ENCODE peak calls at places on chromosomes 16 and 17, in eight cellular contexts. U is Calu3; E is upper lobe of right lung; Q is uterus; N is fibroblast of the aortic adventitia; B is heart right ventricle; V is CD8-positive, alpha-beta T cell; I is A549. K is an unnamed sample.

GRCh38 chr16:919658-920631 is 50.8 kb downstream of the LMF1 start:
- DNase-seq in B (peak), Q (no peak), N (peak), I (no peak), U (no peak), V (no peak), E (no peak), K (peak)

GRCh38 chr16:84886536-84887090 is 66.8 kb downstream of the CRISPLD2 start:
- DNase-seq in V (no peak), E (no peak), N (no peak), I (no peak), U (no peak), Q (no peak), B (no peak), K (no peak)

GRCh38 chr17:65550075-65550635 is 11.3 kb downstream of the AXIN2 start:
- DNase-seq in B (no peak), E (no peak), I (no peak), Q (no peak), V (no peak), N (no peak), U (no peak), K (no peak)

GRCh38 chr16:60271382-60272180 is 1537.5 kb upstream of the GOT2 start:
- DNase-seq in V (no peak), E (no peak), Q (no peak), I (no peak), U (no peak), B (no peak), N (no peak), K (no peak)

GRCh38 chr17:68613739-68614298 is 12.7 kb upstream of the FAM20A start:
- DNase-seq in B (no peak), Q (peak), U (peak), E (no peak), N (peak), V (no peak), I (peak), K (peak)

GRCh38 chr17:4261452-4261851 is 2.3 kb downstream of the ANKFY1 start:
- DNase-seq in I (no peak), Q (no peak), U (no peak), V (no peak), N (no peak), B (no peak), E (no peak), K (no peak)

GRCh38 chr16:6018848-6019489 is 921.4 kb upstream of the EEF2KMT start:
- DNase-seq in U (no peak), I (no peak), Q (no peak), B (no peak), N (no peak), E (no peak), V (no peak), K (no peak)

GRCh38 chr17:16989953-16990860 is 18.3 kb upstream of the TNFRSF13B start:
- DNase-seq in U (no peak), Q (no peak), I (no peak), E (no peak), B (no peak), V (no peak), N (peak), K (peak)

GRCh38 chr17:20073056-20073979 is 64.2 kb downstream of the SPECC1 start:
- DNase-seq in N (peak), I (no peak), E (no peak), U (no peak), Q (peak), V (peak), B (peak), K (peak)

GRCh38 chr17:37813753-37814152 is 68.9 kb upstream of the HNF1B start:
- DNase-seq in E (no peak), I (peak), V (no peak), B (no peak), Q (no peak), U (no peak), N (peak), K (peak)

GRCh38 chr16:89722392-89723278 is 1.3 kb downstream of the ZNF276 start:
- DNase-seq in U (peak), B (peak), N (peak), E (peak), I (peak), V (peak), Q (peak), K (peak)

GRCh38 chr16:57866529-57866918 is 64.2 kb upstream of the KIFC3 start:
- DNase-seq in Q (no peak), U (no peak), V (no peak), N (no peak), B (no peak), E (no peak), I (no peak), K (no peak)

GRCh38 chr17:63171428-63172205 is 205.6 kb downstream of the TANC2 start:
- DNase-seq in E (no peak), Q (no peak), V (no peak), U (no peak), B (no peak), N (peak), I (no peak), K (peak)

GRCh38 chr16:81514041-81514559 is 69.5 kb downstream of the CMIP start:
- DNase-seq in V (no peak), N (no peak), I (no peak), Q (no peak), E (no peak), B (no peak), U (no peak), K (no peak)

GRCh38 chr17:21098934-21099687 is 27.7 kb upstream of the DHRS7B start:
- DNase-seq in I (peak), V (peak), B (peak), U (peak), E (peak), Q (peak), N (peak), K (peak)

GRCh38 chr16:67841816-67842508 is at the start of gene THAP11:
- DNase-seq in V (peak), E (peak), U (peak), Q (peak), I (peak), N (peak), B (peak), K (peak)

GRCh38 chr16:6193718-6194117 is 1096.1 kb upstream of the EEF2KMT start:
- DNase-seq in U (no peak), Q (no peak), B (no peak), N (no peak), I (no peak), V (no peak), E (no peak), K (peak)

GRCh38 chr16:87464691-87465300 is 28.0 kb downstream of the ZCCHC14 start:
- DNase-seq in N (peak), I (no peak), Q (peak), V (no peak), B (peak), U (peak), E (peak), K (peak)

GRCh38 chr17:35242805-35243458 is at the start of gene SLFN5:
- DNase-seq in V (peak), N (peak), B (peak), Q (peak), U (peak), E (peak), I (peak), K (peak)

GRCh38 chr16:29857133-29857760 is 5.8 kb downstream of the CDIPT start:
- DNase-seq in N (peak), I (no peak), U (no peak), V (no peak), E (no peak), Q (no peak), B (no peak), K (peak)

GRCh38 chr16:47995354-47995753 is 160.4 kb downstream of the ABCC12 start:
- DNase-seq in I (no peak), V (no peak), U (no peak), N (no peak), E (no peak), Q (no peak), B (no peak), K (no peak)
- TF ChIP-seq CTCF in I (no peak), V (no peak), U (no peak), N (no peak), E (no peak), Q (no peak), B (no peak), K (peak)

GRCh38 chr17:81090361-81091133 is 55.6 kb downstream of the BAIAP2 start:
- DNase-seq in I (peak), N (peak), Q (no peak), V (no peak), E (peak), U (no peak), B (peak), K (peak)
- TF ChIP-seq CTCF in I (no peak), N (no peak), Q (no peak), V (no peak), E (no peak), U (no peak), B (no peak), K (no peak)

DNA sequence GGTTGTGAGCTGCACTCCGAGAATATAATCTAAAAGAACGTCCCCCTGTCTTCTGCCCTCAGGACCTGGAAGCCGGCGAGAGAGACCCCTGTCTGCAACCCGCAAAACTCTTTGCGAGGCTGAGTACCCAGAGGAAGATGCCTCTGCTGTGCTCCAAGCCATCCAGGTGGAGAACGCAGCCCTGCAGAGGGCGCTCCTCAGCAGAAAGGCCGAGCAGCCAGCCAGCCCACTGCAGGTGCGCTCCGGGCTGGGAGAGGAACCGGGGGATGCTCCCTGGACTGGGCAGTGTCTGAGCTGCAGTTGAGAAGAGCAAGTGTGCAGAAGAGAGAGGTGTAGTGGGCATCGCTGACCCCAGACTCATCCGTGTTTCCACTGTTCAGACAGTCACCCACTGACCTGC is 148.3 kb downstream of the KATNIP start:
- DNase-seq in I (no peak), Q (no peak), E (peak), V (no peak), N (no peak), U (no peak), B (no peak), K (no peak)
- TF ChIP-seq CTCF in I (peak), Q (no peak), E (peak), V (no peak), N (peak), U (peak), B (no peak), K (peak)

DNA sequence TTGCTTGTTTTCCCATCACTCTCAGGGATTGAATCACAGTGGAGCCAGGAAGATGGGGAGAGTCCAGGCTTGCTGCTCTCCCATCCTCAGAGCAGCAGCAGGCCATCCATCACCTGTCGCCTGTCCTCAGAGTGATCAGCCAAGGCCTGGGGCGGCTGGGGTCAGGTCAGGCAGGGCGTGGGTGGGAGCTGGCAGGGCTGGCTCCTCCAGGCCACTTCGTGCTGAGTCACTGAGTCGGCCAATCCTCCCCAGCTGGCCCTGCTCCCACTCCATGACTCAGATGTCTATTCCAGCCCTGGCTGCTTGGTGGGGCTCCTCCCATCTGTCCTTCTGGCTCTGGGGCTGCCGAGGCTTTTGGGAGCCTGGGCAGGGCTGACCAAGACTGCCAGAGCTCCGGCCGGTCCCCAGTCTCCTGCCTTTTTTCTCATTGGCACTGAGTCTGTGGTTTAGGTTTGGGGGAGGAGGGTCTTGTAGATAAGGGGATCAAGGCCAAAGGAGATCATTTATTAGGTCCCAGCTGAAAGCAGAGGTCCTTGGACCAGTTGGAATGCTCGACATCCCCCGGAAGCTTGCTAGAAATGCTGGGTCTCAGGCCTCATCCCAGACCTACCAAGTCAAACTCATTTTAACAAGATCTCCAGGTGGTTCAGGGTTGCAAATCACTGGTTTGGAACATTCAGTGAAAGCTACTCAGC is 72.7 kb downstream of the ABCC1 start:
- DNase-seq in N (peak), E (peak), U (peak), V (no peak), B (peak), Q (peak), I (peak), K (peak)
- TF ChIP-seq CTCF in N (no peak), E (no peak), U (no peak), V (no peak), B (no peak), Q (no peak), I (no peak), K (no peak)

GRCh38 chr17:74094651-74095050 is 108.8 kb upstream of the RPL38 start:
- DNase-seq in E (no peak), V (no peak), N (no peak), B (no peak), Q (no peak), U (no peak), I (no peak), K (no peak)

GRCh38 chr17:74086992-74087391 is 116.5 kb upstream of the RPL38 start:
- DNase-seq in Q (no peak), E (no peak), I (no peak), V (no peak), B (no peak), N (no peak), U (no peak), K (no peak)

GRCh38 chr17:74085434-74085833 is 118.0 kb upstream of the RPL38 start:
- DNase-seq in U (no peak), I (peak), E (no peak), B (no peak), V (no peak), N (no peak), Q (no peak), K (no peak)

GRCh38 chr17:74089869-74090464 is 113.5 kb upstream of the RPL38 start:
- DNase-seq in U (peak), N (peak), Q (no peak), E (peak), I (peak), B (no peak), V (peak), K (peak)
- TF ChIP-seq CTCF in U (peak), N (peak), Q (no peak), E (peak), I (peak), B (no peak), V (no peak), K (peak)

GRCh38 chr16:2838928-2839327 is 8.8 kb downstream of the ZG16B start:
- DNase-seq in Q (peak), E (peak), B (peak), I (peak), U (peak), V (peak), N (peak), K (peak)
- TF ChIP-seq CTCF in Q (peak), E (peak), B (peak), I (peak), U (peak), V (peak), N (peak), K (peak)